ENCODE peak calls at places on chromosomes 13 and 19, in nine cellular contexts. H is heart right ventricle, C is tibial artery, W is left ventricle myocardium inferior, M is IMR-90, A is SK-N-SH, R is kidney, Z is ovary, G is thyroid gland. U is an unnamed sample.

GRCh38 chr19:6691342-6691741 is 21.4 kb upstream of the TNFSF14 start:
- DNase-seq in H (no peak), C (no peak), W (no peak), M (no peak), A (no peak), R (peak; percentile 39), Z (no peak), G (no peak), U (no peak)

GRCh38 chr13:28415994-28416411 is 78.9 kb downstream of the FLT1 start:
- DNase-seq in H (no peak), C (no peak), W (no peak), M (no peak), A (no peak), R (no peak), Z (no peak), G (no peak), U (no peak)

GRCh38 chr13:109698779-109699178 is 87.6 kb downstream of the IRS2 start:
- DNase-seq in H (no peak), C (no peak), W (no peak), M (peak; percentile 49), A (no peak), R (no peak), Z (no peak), G (no peak), U (no peak)

GRCh38 chr13:23399254-23399796 is 34.2 kb downstream of the SACS start:
- DNase-seq in H (no peak), C (no peak), W (no peak), M (no peak), A (no peak), R (no peak), Z (no peak), G (no peak), U (peak; percentile 78)

GRCh38 chr13:47215741-47216140 is 318.9 kb upstream of the HTR2A start:
- DNase-seq in H (no peak), C (no peak), W (no peak), M (peak; percentile 87), A (no peak), R (no peak), Z (no peak), G (no peak), U (peak; percentile 55)

GRCh38 chr19:35908977-35909683 is 1.0 kb upstream of the TYROBP start:
- DNase-seq in H (peak; percentile 72), C (peak; percentile 76), W (peak; percentile 77), M (no peak), A (no peak), R (peak; percentile 83), Z (no peak), G (peak; percentile 6), U (no peak)

GRCh38 chr13:102580552-102581169 is 16.1 kb upstream of the TPP2 start:
- DNase-seq in H (no peak), C (no peak), W (no peak), M (peak; percentile 80), A (peak; percentile 54), R (no peak), Z (no peak), G (no peak), U (peak; percentile 68)

GRCh38 chr19:16722591-16722990 is 2.9 kb downstream of the NWD1 start:
- DNase-seq in H (no peak), C (no peak), W (no peak), M (no peak), A (no peak), R (no peak), Z (no peak), G (no peak), U (no peak)

GRCh38 chr13:80705371-80706163 is 364.6 kb upstream of the SPRY2 start:
- DNase-seq in H (no peak), C (no peak), W (no peak), M (no peak), A (peak; percentile 7), R (peak; percentile 52), Z (no peak), G (no peak), U (no peak)

GRCh38 chr13:39527961-39528720 is 74.9 kb downstream of the LHFPL6 start:
- DNase-seq in H (no peak), C (peak; percentile 38), W (no peak), M (peak; percentile 96), A (peak; percentile 10), R (no peak), Z (no peak), G (no peak), U (no peak)

GRCh38 chr19:35430382-35431146 is 17.5 kb upstream of the FFAR2 start:
- DNase-seq in H (no peak), C (no peak), W (no peak), M (no peak), A (no peak), R (no peak), Z (no peak), G (no peak), U (no peak)

GRCh38 chr13:86567119-86567518 is 767.9 kb upstream of the SLITRK6 start:
- DNase-seq in H (no peak), C (no peak), W (no peak), M (no peak), A (peak; percentile 3), R (no peak), Z (no peak), G (no peak), U (peak; percentile 70)

GRCh38 chr13:50677687-50678463 is 165.6 kb downstream of the DLEU7 start:
- DNase-seq in H (no peak), C (no peak), W (no peak), M (peak; percentile 11), A (no peak), R (no peak), Z (no peak), G (no peak), U (no peak)

GRCh38 chr13:42258747-42259146 is 13.2 kb upstream of the AKAP11 start:
- DNase-seq in H (no peak), C (no peak), W (no peak), M (no peak), A (no peak), R (no peak), Z (no peak), G (no peak), U (peak; percentile 75)

GRCh38 chr13:58134525-58134924 is 503.0 kb downstream of the PCDH17 start:
- DNase-seq in H (no peak), C (no peak), W (no peak), M (no peak), A (no peak), R (no peak), Z (no peak), G (no peak), U (no peak)

GRCh38 chr13:109729031-109729870 is 57.1 kb downstream of the IRS2 start:
- DNase-seq in H (no peak), C (no peak), W (no peak), M (no peak), A (peak; percentile 53), R (no peak), Z (no peak), G (no peak), U (peak; percentile 51)

GRCh38 chr19:4536798-4537197 is 1.8 kb upstream of the PLIN5 start:
- DNase-seq in H (no peak), C (no peak), W (no peak), M (no peak), A (peak; percentile 36), R (no peak), Z (no peak), G (no peak), U (no peak)

DNA sequence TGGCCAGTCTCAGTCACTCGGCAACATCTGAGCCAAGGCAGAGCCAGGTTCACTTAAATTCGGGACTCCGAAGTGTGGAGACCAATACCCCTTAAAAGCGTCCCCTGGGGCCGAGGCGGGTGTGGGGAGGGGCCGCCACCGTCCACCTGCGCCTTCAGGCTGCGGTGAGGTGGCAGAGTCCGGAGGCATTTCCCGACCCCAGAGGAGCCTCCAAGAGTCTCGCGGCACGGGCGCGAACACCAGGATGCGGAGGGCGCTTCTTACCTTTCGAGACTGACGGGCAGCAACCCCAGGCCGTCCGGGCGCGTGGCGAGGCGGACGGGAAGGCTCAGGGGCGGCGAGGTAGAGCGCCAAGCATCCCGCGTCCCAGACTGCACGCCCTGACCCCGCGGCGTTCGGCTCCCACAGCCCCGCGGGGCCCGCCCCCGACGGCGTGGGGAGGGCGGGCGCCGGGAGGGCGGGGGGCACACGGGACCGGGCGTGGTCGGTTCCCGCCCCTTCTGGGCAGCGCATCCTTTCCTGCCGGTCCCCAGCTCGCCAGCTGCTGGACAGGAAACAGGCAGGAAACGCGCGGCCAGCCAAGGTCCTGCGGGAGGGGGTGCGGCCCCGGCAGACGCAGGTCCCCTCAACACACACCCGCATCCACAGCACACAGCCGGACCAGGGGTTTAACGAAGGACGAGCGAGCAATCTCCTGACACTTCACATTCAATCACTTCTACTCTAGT is at the start of gene THSD1:
- DNase-seq in H (peak; percentile 86), C (peak; percentile 47), W (peak; percentile 84), M (peak; percentile 41), A (peak; percentile 87), R (peak; percentile 86), Z (peak; percentile 53), G (peak; percentile 39), U (peak; percentile 78)
- H3K27ac ChIP-seq in H (peak within 1 kb of the TSS; percentile 78), C (peak within 1 kb of the TSS; percentile 37), W (peak within 1 kb of the TSS; percentile 85), M (no peak within 1 kb of the TSS), A (no peak within 1 kb of the TSS), R (no peak within 1 kb of the TSS), Z (no peak within 1 kb of the TSS), G (peak within 1 kb of the TSS; percentile 58), U (no peak within 1 kb of the TSS)

GRCh38 chr13:33510350-33510749 is 224.8 kb upstream of the STARD13 start:
- DNase-seq in H (no peak), C (no peak), W (no peak), M (no peak), A (no peak), R (no peak), Z (no peak), G (no peak), U (no peak)
- H3K4me1 ChIP-seq in H (peaks cover 25% of the 10 kb centered on the region), C (no peaks in the 10 kb centered on the region), W (peaks cover 45% of the 10 kb centered on the region), M (peaks cover 7% of the 10 kb centered on the region), A (no peaks in the 10 kb centered on the region), R (peaks cover 2% of the 10 kb centered on the region), Z (no peaks in the 10 kb centered on the region), G (peaks cover 8% of the 10 kb centered on the region), U (peaks cover 7% of the 10 kb centered on the region)

DNA sequence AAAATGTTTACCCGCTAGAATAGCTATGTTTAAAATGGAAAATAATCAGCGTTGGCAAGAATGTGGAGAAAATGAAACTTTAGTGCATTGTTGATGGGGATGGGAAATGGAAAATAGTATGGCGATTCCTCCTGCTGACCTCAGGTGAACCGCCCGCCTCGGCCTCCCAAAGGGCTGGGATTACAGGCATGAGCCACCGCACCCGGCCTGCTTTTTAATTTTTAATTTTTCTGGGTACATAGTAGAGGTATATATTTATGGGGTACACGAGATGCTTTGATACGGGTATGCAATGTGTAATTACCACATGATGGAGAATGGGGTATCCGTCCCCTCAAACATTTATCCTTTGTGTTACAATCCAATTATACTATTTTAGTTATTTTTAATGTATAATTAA is 7.3 kb upstream of the NLRP8 start:
- DNase-seq in H (no peak), C (no peak), W (no peak), M (no peak), A (no peak), R (no peak), Z (no peak), G (no peak), U (no peak)
- H3K9me3 ChIP-seq in H (no peaks in the 10 kb centered on the region), C (no peaks in the 10 kb centered on the region), W (no peaks in the 10 kb centered on the region), M (peaks cover 22% of the 10 kb centered on the region), A (no peaks in the 10 kb centered on the region), R (no peaks in the 10 kb centered on the region), Z (no peaks in the 10 kb centered on the region), G (no peaks in the 10 kb centered on the region), U (peaks cover 46% of the 10 kb centered on the region)

DNA sequence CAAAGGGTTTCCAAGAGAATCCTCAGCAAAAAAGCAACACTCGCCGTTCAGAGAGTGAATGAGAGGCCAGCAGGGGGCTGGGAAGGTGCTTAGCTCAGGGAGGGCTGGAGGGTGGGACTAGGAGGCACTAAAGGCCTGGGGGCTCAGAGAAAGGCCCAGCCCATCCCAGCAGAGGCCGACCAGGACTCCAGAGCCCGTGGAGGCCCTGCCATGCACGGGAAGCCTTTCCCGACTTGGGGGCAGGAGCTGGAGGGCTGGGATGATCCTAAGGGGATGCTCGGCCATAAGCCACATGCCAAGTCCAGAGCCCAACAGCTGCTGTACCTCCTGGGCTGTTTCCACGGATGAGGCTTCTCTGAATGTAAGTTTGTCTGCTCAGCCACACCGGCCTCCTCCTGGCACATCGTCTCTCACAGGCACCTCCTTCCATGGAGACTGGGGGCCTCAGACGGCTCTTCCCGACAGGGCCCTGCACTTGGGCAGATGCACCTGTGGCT is 19.5 kb downstream of the RASA3 start:
- DNase-seq in H (no peak), C (peak; percentile 2), W (no peak), M (no peak), A (no peak), R (no peak), Z (peak; percentile 4), G (no peak), U (peak; percentile 90)
- H3K27ac ChIP-seq in H (no peak overlapping the region), C (no peak overlapping the region), W (no peak overlapping the region), M (peak overlapping the region; percentile 92), A (no peak overlapping the region), R (no peak overlapping the region), Z (no peak overlapping the region), G (no peak overlapping the region), U (peak overlapping the region; percentile 84)